ENCODE peak calls at places on chromosomes 2 and 18, in four cellular contexts. G, Q, W and N are unnamed samples.

GRCh38 chr2:168300460-168300859 is 53.1 kb upstream of the STK39 start:
- DNase-seq in G (no peak), Q (no peak), W (no peak), N (no peak)

GRCh38 chr2:54871457-54872103 is 148.1 kb downstream of the EML6 start:
- DNase-seq in G (peak; percentile 73), Q (no peak), W (no peak), N (no peak)

GRCh38 chr18:46891742-46892214 is 25.5 kb downstream of the PIAS2 start:
- DNase-seq in G (no peak), Q (no peak), W (peak; percentile 92), N (no peak)

GRCh38 chr2:236157815-236158498 is 10.2 kb downstream of the GBX2 start:
- DNase-seq in G (no peak), Q (no peak), W (no peak), N (no peak)

GRCh38 chr18:25786778-25787177 is 303.6 kb downstream of the SS18 start:
- DNase-seq in G (no peak), Q (no peak), W (no peak), N (no peak)

GRCh38 chr2:65373365-65373918 is 59.0 kb downstream of the SPRED2 start:
- DNase-seq in G (peak; percentile 96), Q (no peak), W (no peak), N (no peak)

GRCh38 chr18:75492897-75493296 is 65.4 kb upstream of the SMIM21 start:
- DNase-seq in G (no peak), Q (no peak), W (no peak), N (no peak)

GRCh38 chr2:46082531-46083485 is 214.4 kb upstream of the EPAS1 start:
- DNase-seq in G (no peak), Q (no peak), W (no peak), N (no peak)

GRCh38 chr18:70249118-70249517 is 39.7 kb upstream of the SOCS6 start:
- DNase-seq in G (no peak), Q (no peak), W (no peak), N (no peak)

GRCh38 chr2:112794131-112794733 is 9.9 kb upstream of the IL1A start:
- DNase-seq in G (peak; percentile 34), Q (peak; percentile 70), W (no peak), N (no peak)

GRCh38 chr2:31054383-31054782 is 83.9 kb downstream of the GALNT14 start:
- DNase-seq in G (no peak), Q (no peak), W (no peak), N (no peak)

GRCh38 chr2:31049913-31050588 is 88.2 kb downstream of the GALNT14 start:
- DNase-seq in G (no peak), Q (no peak), W (no peak), N (no peak)

GRCh38 chr2:31051213-31052185 is 86.7 kb downstream of the GALNT14 start:
- DNase-seq in G (no peak), Q (no peak), W (no peak), N (no peak)

GRCh38 chr2:31053929-31054328 is 84.3 kb downstream of the GALNT14 start:
- DNase-seq in G (no peak), Q (no peak), W (no peak), N (no peak)

GRCh38 chr2:31052284-31052683 is 86.0 kb downstream of the GALNT14 start:
- DNase-seq in G (no peak), Q (no peak), W (no peak), N (no peak)
- TF ChIP-seq ATF2 in G (no peak), Q (no peak), W (no peak), N (no peak)

GRCh38 chr2:239165206-239165831 is 235.5 kb downstream of the HDAC4 start:
- DNase-seq in G (no peak), Q (no peak), W (no peak), N (no peak)
- TF ChIP-seq CREB1 in G (no peak), Q (no peak), W (no peak), N (no peak)

DNA sequence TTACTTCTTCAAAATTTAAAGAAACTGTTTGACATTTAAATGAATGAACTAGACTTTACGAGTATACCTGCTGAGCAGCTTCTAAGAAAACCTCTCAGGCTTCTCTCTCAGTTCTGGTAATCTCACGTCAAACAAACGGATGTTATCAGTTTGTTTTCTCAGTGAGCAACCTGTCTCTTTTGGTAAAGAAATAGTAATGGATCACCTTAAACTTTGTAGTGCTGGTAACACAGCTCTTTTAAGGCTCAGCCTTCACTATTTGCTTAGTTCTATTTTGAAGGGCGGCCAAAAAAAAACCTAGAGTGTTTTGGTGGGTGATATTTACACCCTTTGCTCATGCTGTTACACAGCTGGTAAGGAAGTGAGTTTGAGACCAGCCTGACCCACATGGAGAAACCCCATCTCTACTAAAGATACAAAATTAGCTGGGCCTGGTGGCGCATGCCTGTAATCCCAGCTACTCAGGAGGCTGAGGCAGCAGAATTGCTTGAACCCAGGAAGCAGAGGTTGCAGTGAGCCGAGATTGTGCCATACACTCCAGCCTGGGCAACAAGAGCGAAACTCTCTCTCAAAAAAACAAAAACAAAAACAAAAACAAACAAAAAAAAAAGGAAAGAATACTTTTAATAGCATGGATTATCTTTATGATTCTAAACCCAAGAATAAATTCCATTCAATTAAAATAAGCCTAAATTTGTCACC is 15.9 kb downstream of the FN1 start:
- DNase-seq in G (peak; percentile 87), Q (no peak), W (no peak), N (no peak)
- TF ChIP-seq RFX5 in G (no peak), Q (no peak), W (no peak), N (no peak)

GRCh38 chr2:181546086-181546485 is 88.9 kb downstream of the ITGA4 start:
- DNase-seq in G (no peak), Q (no peak), W (no peak), N (no peak)
- TF ChIP-seq ATF2 in G (no peak), Q (no peak), W (no peak), N (no peak)

DNA sequence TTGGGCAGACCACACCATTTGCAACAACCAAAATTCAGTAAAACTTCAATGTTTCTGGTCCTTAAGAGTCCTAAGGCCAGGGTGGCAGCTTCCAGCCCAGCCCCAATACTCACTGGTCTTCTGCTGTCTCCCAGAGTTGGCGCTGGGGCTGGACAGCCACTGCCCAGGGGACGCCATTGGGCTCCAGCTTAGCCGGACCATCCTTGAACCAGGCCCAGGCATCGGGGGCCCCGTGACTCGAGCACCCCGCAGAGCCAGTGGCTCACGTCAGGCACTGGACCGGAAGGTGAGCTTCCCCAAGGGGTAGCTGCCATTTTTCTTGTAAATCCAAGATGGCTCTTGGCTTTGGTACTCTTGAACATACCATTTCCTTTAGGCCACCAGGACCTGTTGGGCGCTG is 21.8 kb downstream of the SNED1 start:
- DNase-seq in G (no peak), Q (no peak), W (no peak), N (no peak)
- TF ChIP-seq CREB1 in G (no peak), Q (no peak), W (no peak), N (no peak)